ENCODE peak calls at places on chromosome 19, in four cellular contexts. H is fibroblast of lung; Y is brain microvascular endothelial cell; U is CD8-positive, alpha-beta T cell. S is an unnamed sample.

GRCh38 chr19:24078688-24079087 is 8.3 kb upstream of the ZNF254 start:
- DNase-seq in H (no peak), Y (no peak), U (no peak), S (no peak)

GRCh38 chr19:54218960-54219661 is 3.7 kb downstream of the LILRB3 start:
- DNase-seq in H (no peak), Y (no peak), U (no peak), S (no peak)

GRCh38 chr19:413756-414420 is 4.9 kb upstream of the C2CD4C start:
- DNase-seq in H (no peak), Y (no peak), U (no peak), S (no peak)

GRCh38 chr19:49097453-49098288 is 12.4 kb downstream of the SNRNP70 start:
- DNase-seq in H (peak), Y (peak), U (peak), S (peak)

GRCh38 chr19:8654591-8655339 is 24.3 kb downstream of the NFILZ start:
- DNase-seq in H (peak), Y (no peak), U (peak), S (peak)

GRCh38 chr19:16425993-16426392 is 45.8 kb downstream of the EPS15L1 start:
- DNase-seq in H (no peak), Y (no peak), U (no peak), S (no peak)

GRCh38 chr19:38394488-38394887 is 6.0 kb downstream of the SPRED3 start:
- DNase-seq in H (no peak), Y (peak), U (peak), S (no peak)

GRCh38 chr19:33416307-33417215 is 43.1 kb downstream of the CEBPG start:
- DNase-seq in H (peak), Y (peak), U (peak), S (peak)

GRCh38 chr19:10871711-10872550 is 578 bp downstream of the CARM1 start:
- DNase-seq in H (no peak), Y (no peak), U (peak), S (no peak)

GRCh38 chr19:49574206-49574755 is 6.1 kb downstream of the NOSIP start:
- DNase-seq in H (no peak), Y (no peak), U (no peak), S (no peak)

GRCh38 chr19:56222901-56223300 is 20.8 kb downstream of the ZSCAN5C start:
- DNase-seq in H (no peak), Y (no peak), U (no peak), S (no peak)

GRCh38 chr19:21569497-21569870 is 64.1 kb downstream of the ZNF429 start:
- DNase-seq in H (peak), Y (no peak), U (no peak), S (no peak)

GRCh38 chr19:19531951-19532805 is 3.5 kb downstream of the YJEFN3 start:
- DNase-seq in H (peak), Y (peak), U (peak), S (peak)

GRCh38 chr19:10430505-10431253 is 10.3 kb downstream of the PDE4A start:
- DNase-seq in H (peak), Y (no peak), U (no peak), S (no peak)

GRCh38 chr19:33429891-33430673 is 56.6 kb downstream of the CEBPG start:
- DNase-seq in H (no peak), Y (no peak), U (peak), S (no peak)

GRCh38 chr19:14476663-14477401 is 1.7 kb upstream of the PTGER1 start:
- DNase-seq in H (peak), Y (peak), U (no peak), S (peak)

GRCh38 chr19:1650627-1651009 is 1.8 kb downstream of the TCF3 start:
- DNase-seq in H (peak), Y (no peak), U (no peak), S (peak)

GRCh38 chr19:16068696-16069259 is 7.5 kb upstream of the TPM4 start:
- DNase-seq in H (peak), Y (no peak), U (no peak), S (no peak)

GRCh38 chr19:18941628-18942354 is 774 bp upstream of the HOMER3 start:
- DNase-seq in H (no peak), Y (no peak), U (no peak), S (no peak)

GRCh38 chr19:22199171-22199570 is 2.4 kb upstream of the ZNF676 start:
- DNase-seq in H (no peak), Y (no peak), U (no peak), S (no peak)

GRCh38 chr19:48868196-48868886 is at the start of gene PLEKHA4:
- DNase-seq in H (peak), Y (no peak), U (no peak), S (peak)

GRCh38 chr19:56333506-56333905 is 18.9 kb upstream of the ZSCAN5A start:
- DNase-seq in H (peak), Y (peak), U (no peak), S (peak)

GRCh38 chr19:4140237-4140711 is 13.2 kb upstream of the CREB3L3 start:
- DNase-seq in H (peak), Y (peak), U (peak), S (peak)

GRCh38 chr19:48154003-48154402 is 16.1 kb downstream of the LIG1 start:
- DNase-seq in H (no peak), Y (no peak), U (no peak), S (no peak)

GRCh38 chr19:31328238-31328637 is 21.0 kb downstream of the TSHZ3 start:
- DNase-seq in H (no peak), Y (no peak), U (no peak), S (no peak)

GRCh38 chr19:11168568-11168967 is 13.0 kb upstream of the SPC24 start:
- DNase-seq in H (peak), Y (peak), U (no peak), S (peak)

GRCh38 chr19:39301021-39301420 is 4.8 kb downstream of the IFNL1 start:
- DNase-seq in H (no peak), Y (no peak), U (no peak), S (no peak)

GRCh38 chr19:46488551-46488950 is 7.1 kb downstream of the PNMA8B start:
- DNase-seq in H (no peak), Y (no peak), U (no peak), S (no peak)

GRCh38 chr19:46487178-46487801 is 8.4 kb downstream of the PNMA8B start:
- DNase-seq in H (no peak), Y (no peak), U (no peak), S (no peak)

GRCh38 chr19:46487802-46488445 is 7.7 kb downstream of the PNMA8B start:
- DNase-seq in H (peak), Y (peak), U (peak), S (peak)

GRCh38 chr19:46490774-46491173 is 4.9 kb downstream of the PNMA8B start:
- DNase-seq in H (no peak), Y (no peak), U (no peak), S (no peak)

DNA sequence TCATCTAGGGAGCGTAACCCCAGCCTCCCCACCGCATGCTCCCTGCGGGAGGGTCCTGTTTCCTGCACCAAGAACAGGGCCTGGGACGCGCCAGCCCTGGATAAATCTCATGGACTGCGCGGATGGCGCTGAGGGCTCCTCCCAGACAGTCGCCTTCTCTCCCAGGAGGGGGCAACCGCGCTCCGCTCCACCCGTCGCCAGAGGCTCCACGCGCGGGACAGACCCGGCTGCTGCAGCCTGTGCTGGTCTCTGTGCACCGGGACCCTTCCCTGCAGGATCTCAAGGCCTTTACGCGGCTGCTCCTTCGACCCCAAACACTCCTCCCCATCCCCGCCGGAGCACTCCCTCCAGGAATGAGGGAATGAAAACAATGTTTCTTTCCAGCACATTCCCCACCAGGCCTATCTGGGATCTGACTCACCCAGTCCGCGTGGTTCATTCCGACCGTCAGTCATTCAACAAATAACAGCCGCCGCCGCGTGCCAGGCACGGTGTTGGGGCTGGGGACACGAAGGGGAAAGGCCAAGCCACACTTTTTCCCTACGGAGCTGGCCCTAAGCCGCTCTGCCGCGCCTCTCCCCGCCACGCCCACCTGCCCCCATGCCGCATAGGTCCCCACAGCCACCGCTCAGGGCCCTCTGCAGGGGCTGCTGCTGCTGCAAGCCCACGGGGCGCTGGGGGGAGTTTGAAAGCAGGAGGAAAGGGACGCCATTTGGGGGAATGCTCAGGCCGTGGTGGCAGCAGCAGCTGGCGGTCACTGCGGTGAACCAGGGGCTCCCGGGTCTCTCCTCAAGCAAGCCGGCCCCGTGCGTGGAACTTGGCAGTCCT is 6.0 kb downstream of the PNMA8B start:
- DNase-seq in H (peak), Y (peak), U (no peak), S (peak)
- TF ChIP-seq CTCF in H (peak), Y (peak), U (no peak), S (peak)

DNA sequence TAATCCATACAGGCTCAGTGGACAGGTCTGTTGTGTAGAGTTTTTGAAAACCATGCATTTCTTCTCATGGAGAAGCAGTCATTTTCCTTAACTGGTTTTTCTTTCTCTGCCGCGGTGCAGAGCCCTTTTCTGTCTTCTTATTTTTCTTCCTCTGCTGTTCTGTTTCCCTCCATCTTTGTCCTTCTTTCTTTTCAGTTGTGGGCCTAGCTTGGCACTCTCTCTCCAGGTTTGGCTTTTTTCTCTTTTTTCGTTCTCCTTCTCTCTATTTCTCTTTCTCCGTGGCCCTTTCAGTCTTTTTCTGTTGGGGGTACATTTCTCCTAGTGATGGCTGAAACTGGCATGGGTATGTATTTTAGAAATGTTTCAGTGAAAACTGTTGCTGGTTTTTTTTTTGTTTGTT is 24.1 kb downstream of the NFIX start:
- DNase-seq in H (no peak), Y (no peak), U (no peak), S (no peak)
- H3K4me3 ChIP-seq in H (peak), Y (no peak), U (no peak), S (no peak)

GRCh38 chr19:5340637-5341447 is at the start of gene PTPRS:
- DNase-seq in H (peak), Y (peak), U (peak), S (peak)

GRCh38 chr19:5339950-5340636 is 519 bp downstream of the PTPRS start:
- DNase-seq in H (no peak), Y (no peak), U (no peak), S (no peak)

GRCh38 chr19:5341981-5342380 is 1.4 kb upstream of the PTPRS start:
- DNase-seq in H (no peak), Y (no peak), U (no peak), S (no peak)

GRCh38 chr19:5342573-5343201 is 2.1 kb upstream of the PTPRS start:
- DNase-seq in H (no peak), Y (no peak), U (no peak), S (no peak)

GRCh38 chr19:5341448-5341820 is 822 bp upstream of the PTPRS start:
- DNase-seq in H (no peak), Y (no peak), U (no peak), S (no peak)
- TF ChIP-seq CTCF in H (no peak), Y (no peak), U (no peak), S (no peak)

DNA sequence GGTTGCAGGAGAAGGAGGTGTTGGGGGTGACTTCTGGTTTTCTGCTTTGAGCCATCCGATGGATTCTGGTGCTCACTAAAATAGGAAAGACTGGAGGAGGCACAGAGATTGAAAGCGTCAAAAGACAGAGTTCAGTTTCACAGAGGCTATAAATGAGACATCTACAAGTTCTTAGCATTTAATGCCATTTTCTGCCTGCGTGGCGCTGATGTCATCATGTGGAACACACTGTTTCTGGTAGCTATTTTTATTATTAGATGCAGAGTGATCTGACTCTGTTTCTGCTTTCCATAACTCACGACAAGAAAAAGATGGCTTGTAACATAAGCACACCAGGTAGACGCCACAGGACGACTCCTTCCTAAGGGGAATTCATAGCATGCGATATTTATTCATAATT is 3.3 kb upstream of the SLC39A3 start:
- DNase-seq in H (no peak), Y (no peak), U (no peak), S (no peak)
- H3K4me3 ChIP-seq in H (no peak), Y (no peak), U (no peak), S (no peak)

GRCh38 chr19:44958090-44958489 is 2.9 kb downstream of the CLPTM1 start:
- DNase-seq in H (no peak), Y (no peak), U (no peak), S (no peak)

GRCh38 chr19:44955500-44956439 is 590 bp downstream of the CLPTM1 start:
- DNase-seq in H (peak), Y (no peak), U (no peak), S (no peak)

GRCh38 chr19:44951179-44952159 is 3.7 kb upstream of the CLPTM1 start:
- DNase-seq in H (peak), Y (peak), U (peak), S (peak)

GRCh38 chr19:44954278-44954648 is 917 bp upstream of the CLPTM1 start:
- DNase-seq in H (no peak), Y (no peak), U (no peak), S (no peak)

DNA sequence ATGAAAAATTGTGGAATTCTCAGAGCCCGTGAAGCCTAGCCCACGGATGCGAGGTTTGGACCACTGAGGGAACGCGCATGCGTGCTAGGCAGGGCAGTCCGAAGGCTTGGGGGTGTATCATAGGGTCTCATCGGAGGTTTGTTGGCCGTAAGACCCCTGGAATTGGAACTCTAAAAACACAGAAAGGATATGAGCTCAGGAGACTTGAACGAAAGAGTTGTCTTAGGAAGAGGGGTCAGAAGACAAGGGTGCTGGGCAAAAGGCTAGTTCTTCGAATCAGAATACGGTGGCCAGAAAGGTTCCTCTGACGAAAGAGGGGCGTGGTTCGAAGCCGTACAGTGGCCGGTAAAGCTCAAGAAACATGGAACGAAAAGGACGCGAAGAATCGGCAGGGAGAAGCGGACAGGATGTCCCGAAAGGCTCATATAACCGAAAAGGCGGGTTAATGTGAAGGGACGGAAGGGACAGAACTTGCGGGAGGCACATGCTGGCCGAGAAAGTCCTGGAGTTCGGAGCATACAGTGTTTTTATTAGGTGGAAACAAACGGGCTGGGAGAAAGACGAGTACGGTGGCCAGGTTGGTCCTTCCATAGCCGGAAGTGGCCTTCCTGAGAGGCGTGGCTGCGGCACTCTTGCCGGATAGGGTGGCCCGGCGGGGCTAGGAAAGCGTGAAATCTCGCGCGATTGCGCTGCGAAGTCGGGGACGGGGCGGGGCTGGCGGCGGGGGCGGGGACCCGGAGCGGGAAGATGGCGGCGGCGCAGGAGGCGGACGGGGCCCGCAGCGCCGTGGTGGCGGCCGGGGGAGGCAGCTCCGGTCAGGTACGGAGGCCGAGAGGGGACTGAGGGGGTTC is at the start of gene CLPTM1:
- DNase-seq in H (peak), Y (peak), U (peak), S (peak)
- TF ChIP-seq CTCF in H (no peak), Y (no peak), U (no peak), S (no peak)

GRCh38 chr19:34957830-34958751 is 5.9 kb downstream of the ZNF792 start:
- DNase-seq in H (no peak), Y (no peak), U (no peak), S (no peak)

GRCh38 chr19:34959021-34959420 is 5.0 kb downstream of the ZNF792 start:
- DNase-seq in H (no peak), Y (no peak), U (no peak), S (no peak)

DNA sequence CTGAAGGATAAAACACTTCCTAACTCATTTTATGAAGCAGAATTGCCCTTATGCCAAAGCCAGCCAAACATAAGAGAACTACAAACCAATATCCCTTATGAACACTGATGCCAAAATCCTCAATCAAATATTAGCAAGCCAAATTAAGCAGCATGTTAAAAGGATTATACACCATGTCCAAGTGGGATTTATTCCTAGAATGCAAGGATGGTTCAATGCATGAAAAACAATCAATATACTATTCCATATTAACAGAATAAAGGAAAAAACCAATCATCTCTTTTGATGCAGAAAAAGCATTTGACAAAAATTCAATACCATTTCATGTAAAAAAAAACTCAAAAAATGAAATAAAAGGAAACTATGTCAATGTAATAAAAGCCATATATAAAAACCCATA is 10.9 kb downstream of the ZNF792 start:
- DNase-seq in H (no peak), Y (no peak), U (no peak), S (no peak)
- H3K4me3 ChIP-seq in H (no peak), Y (no peak), U (no peak), S (no peak)

DNA sequence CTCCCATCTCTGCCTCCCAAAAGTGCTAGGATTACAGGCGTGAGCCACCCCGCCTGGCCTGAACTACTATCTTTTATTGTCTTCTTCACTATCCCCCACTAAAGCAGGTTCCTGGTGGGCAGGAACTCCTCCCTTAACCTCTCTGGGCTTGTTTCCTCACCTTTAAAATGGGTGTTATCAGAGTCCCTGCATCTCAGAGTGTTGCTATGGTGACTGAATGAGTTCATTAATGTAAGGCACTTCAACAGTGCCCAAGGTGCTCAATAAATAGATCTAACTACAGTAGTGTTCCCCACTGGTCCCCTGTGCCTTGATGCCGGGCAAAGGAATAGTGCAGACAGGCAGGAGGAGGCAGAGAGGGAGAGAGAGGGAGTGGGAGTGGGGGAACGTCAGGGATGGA is 20.5 kb downstream of the CCDC97 start:
- DNase-seq in H (no peak), Y (no peak), U (no peak), S (no peak)
- TF ChIP-seq CTCF in H (no peak), Y (no peak), U (no peak), S (no peak)